ENCODE peak calls at places on chromosomes 16 and 17, in six cellular contexts. G is lung, M is lower leg skin, J is choroid plexus epithelial cell, Z is esophagus squamous epithelium, Q is kidney. V is an unnamed sample.

GRCh38 chr17:17491546-17491988 is 4.6 kb downstream of the RASD1 start:
- DNase-seq in Z (no peak), Q (no peak), J (no peak), M (no peak), G (no peak), V (no peak)

GRCh38 chr16:66360624-66361324 is 5.7 kb upstream of the CDH5 start:
- DNase-seq in Z (no peak), G (no peak), J (no peak), Q (no peak), M (no peak), V (no peak)

GRCh38 chr17:50946891-50947843 is 81.0 kb upstream of the TOB1 start:
- DNase-seq in Z (no peak), G (no peak), M (peak), Q (no peak), J (no peak), V (no peak)

GRCh38 chr17:1709403-1709891 is 730 bp downstream of the TLCD2 start:
- DNase-seq in J (no peak), Q (no peak), Z (no peak), G (no peak), M (no peak), V (no peak)

GRCh38 chr17:64084086-64084939 is 45.6 kb downstream of the ERN1 start:
- DNase-seq in Q (no peak), M (no peak), J (no peak), Z (no peak), G (no peak), V (peak)

GRCh38 chr17:64133546-64134215 is 3.7 kb upstream of the ERN1 start:
- DNase-seq in Z (no peak), J (peak), M (peak), Q (no peak), G (no peak), V (peak)

GRCh38 chr16:19363741-19364140 is 53.9 kb upstream of the TMC5 start:
- DNase-seq in Q (no peak), G (no peak), M (no peak), J (no peak), Z (no peak), V (no peak)

GRCh38 chr17:1173456-1174370 is 6.1 kb downstream of the ABR start:
- DNase-seq in M (no peak), Z (no peak), J (no peak), Q (no peak), G (no peak), V (no peak)

GRCh38 chr16:81530296-81530721 is 85.7 kb downstream of the CMIP start:
- DNase-seq in M (no peak), G (no peak), Q (peak), Z (no peak), J (no peak), V (no peak)

GRCh38 chr17:58913971-58914769 is 158.5 kb downstream of the PPM1E start:
- DNase-seq in Q (no peak), M (no peak), G (no peak), J (peak), Z (no peak), V (peak)

GRCh38 chr17:77126519-77126918 is 14.2 kb upstream of the SEC14L1 start:
- DNase-seq in G (no peak), J (no peak), M (peak), Z (no peak), Q (peak), V (no peak)

GRCh38 chr17:74987909-74988711 is 678 bp downstream of the CDR2L start:
- DNase-seq in G (peak), Z (no peak), J (peak), Q (peak), M (peak), V (peak)

GRCh38 chr17:8382052-8382879 is 727 bp downstream of the RPL26 start:
- DNase-seq in Q (no peak), Z (no peak), M (no peak), G (no peak), J (peak), V (peak)

GRCh38 chr17:29444589-29444988 is 54.4 kb downstream of the TAOK1 start:
- DNase-seq in G (no peak), Q (no peak), Z (no peak), J (peak), M (no peak), V (peak)

GRCh38 chr16:58730724-58731370 is 3.3 kb downstream of the GOT2 start:
- DNase-seq in Z (no peak), G (no peak), Q (no peak), M (no peak), J (no peak), V (no peak)

GRCh38 chr17:888998-889401 is 90.6 kb downstream of the NXN start:
- DNase-seq in Q (no peak), M (no peak), G (no peak), J (no peak), Z (no peak), V (no peak)

GRCh38 chr17:27946521-27946920 is 53.4 kb upstream of the LYRM9 start:
- DNase-seq in Q (no peak), J (no peak), Z (no peak), M (no peak), G (no peak), V (no peak)

GRCh38 chr16:48816393-48816792 is 206.4 kb upstream of the N4BP1 start:
- DNase-seq in M (no peak), Q (no peak), Z (no peak), G (no peak), J (no peak), V (no peak)

GRCh38 chr17:83186751-83187421 is 107.5 kb downstream of the METRNL start:
- DNase-seq in M (peak), Z (no peak), Q (no peak), J (no peak), G (no peak), V (no peak)

GRCh38 chr16:72291121-72291520 is 119.2 kb upstream of the PMFBP1 start:
- DNase-seq in Z (no peak), J (peak), Q (no peak), M (no peak), G (no peak), V (no peak)

GRCh38 chr17:610285-610684 is 104.4 kb downstream of the VPS53 start:
- DNase-seq in Q (no peak), G (no peak), M (no peak), Z (no peak), J (no peak), V (no peak)

GRCh38 chr17:58734040-58734439 is 21.6 kb upstream of the PPM1E start:
- DNase-seq in M (no peak), Q (no peak), G (no peak), J (no peak), Z (no peak), V (no peak)

GRCh38 chr16:85570213-85570734 is 42.8 kb upstream of the GSE1 start:
- DNase-seq in Q (no peak), J (no peak), G (no peak), M (no peak), Z (no peak), V (no peak)

GRCh38 chr17:6084226-6085161 is 14.3 kb downstream of the WSCD1 start:
- DNase-seq in G (no peak), J (no peak), M (no peak), Z (no peak), Q (no peak), V (peak)

GRCh38 chr16:53131363-53132071 is 76.7 kb downstream of the CHD9 start:
- DNase-seq in G (peak), Q (peak), Z (no peak), M (peak), J (peak), V (peak)

GRCh38 chr17:50722746-50723145 is 3.3 kb downstream of the LUC7L3 start:
- DNase-seq in J (no peak), Q (no peak), Z (no peak), G (no peak), M (no peak), V (no peak)

GRCh38 chr17:40850287-40850972 is 16.6 kb downstream of the KRT12 start:
- DNase-seq in Z (no peak), J (peak), G (no peak), M (no peak), Q (no peak), V (no peak)

GRCh38 chr16:88618182-88618955 is 20.0 kb upstream of the IL17C start:
- DNase-seq in Q (no peak), M (no peak), G (no peak), Z (no peak), J (peak), V (no peak)

GRCh38 chr17:72336026-72336803 is 215.4 kb downstream of the SOX9 start:
- DNase-seq in Q (peak), G (no peak), J (no peak), M (peak), Z (no peak), V (peak)
- TF ChIP-seq CTCF in Q (no peak), G (no peak), J (no peak), M (no peak), Z (no peak), V (no peak)

DNA sequence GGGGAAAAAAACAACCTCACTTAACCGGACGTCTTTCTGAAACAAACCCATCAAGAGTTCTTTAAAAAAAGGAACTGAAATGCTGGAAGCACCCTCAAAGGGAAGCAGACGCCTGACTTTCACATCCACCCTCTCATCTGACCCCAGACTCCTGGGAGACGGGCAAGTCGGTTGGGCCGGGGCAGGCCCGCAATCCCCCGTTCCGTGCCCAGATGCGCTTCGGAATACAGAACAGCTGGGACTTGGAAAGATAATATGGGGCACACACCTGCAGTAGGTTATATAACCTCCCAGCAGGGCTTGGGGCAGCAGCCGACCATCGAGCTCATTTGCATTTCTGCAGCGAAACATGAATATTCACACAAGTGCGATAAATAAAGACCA is 3.7 kb downstream of the ARHGAP27 start:
- DNase-seq in Q (peak), M (no peak), J (no peak), G (no peak), Z (no peak), V (no peak)
- H3K4me3 ChIP-seq in Q (no peak), M (no peak), J (no peak), G (no peak), Z (peak), V (no peak)

DNA sequence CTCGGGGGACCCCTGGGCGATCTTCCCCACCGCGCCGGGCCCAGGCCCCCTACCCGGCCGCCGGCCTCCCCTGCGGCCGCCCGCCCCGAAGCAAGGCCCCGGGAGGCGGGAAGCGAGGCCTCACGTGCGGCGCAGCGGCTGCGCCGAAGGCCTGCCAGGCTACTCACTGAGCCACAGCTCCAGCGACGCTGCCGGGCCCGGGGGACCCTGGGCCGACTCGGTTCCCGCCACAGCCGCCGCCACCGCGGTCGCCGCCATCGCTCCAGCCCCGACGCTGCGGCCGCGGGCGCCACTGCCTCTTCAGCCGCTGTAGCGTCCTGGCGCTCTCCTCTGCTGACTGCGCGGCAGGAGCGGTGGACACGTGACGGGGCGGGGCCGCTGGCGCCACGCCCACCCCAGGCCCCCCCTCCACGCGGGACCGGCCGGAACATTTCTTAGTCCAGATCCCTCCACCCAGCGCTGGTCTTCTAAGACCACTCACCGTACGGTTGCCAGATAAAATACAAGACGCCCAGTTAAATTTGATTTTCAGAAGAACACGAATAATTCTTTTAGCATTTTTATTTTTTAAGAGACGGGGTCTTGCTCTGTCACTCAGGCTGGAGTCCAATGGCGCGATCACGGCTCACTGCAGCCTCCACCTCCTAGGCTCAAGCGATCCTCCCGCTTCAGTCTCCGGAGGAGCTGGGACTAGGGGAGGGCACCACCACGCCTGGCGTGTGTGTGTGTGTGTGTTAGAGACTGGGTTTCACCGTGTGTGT is at the start of gene GGA2:
- DNase-seq in G (peak), Q (peak), M (peak), J (peak), Z (no peak), V (peak)
- TF ChIP-seq CTCF in G (no peak), Q (no peak), M (no peak), J (no peak), Z (no peak), V (no peak)

DNA sequence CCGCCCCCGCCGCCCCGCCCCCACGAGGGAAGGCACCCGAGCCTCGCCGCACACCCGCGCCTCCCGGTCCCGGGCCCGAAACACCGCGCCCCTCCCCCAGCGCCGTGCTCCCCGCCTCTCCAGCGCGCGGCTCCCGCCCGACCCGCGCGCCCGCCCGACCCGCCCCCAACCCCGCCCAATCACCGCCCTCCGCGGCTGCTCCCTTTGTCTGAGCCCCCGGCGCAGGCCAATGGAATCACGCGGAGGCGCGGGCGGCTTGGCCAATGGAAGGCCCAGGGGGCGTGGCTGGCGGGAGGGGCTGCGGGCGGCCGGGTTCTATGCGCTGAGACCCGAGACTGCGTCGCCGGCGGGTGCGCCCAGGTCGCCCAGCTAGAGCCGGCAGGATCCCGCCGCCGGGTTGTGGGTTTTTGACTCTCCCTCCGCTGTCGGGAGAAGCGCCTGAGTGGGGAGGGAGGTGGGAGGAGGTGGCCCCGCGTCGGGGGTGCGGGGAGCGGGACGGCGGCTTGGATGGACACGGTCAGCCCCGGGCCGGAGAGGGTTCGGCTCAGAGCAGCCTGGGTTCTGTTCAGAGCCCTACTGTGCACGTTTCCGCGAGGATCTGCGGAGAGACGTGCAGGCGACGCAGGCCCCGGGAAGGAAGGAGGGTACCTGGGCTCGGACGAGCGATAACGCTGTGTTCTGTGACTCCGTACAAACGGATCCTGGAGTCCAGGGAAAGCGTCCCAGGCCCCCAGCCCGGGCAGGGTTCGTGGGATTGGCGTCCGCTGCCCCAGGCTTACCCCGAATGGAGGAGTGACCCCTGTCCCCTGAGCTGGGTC is 49.0 kb upstream of the BAHCC1 start:
- DNase-seq in M (peak), G (peak), J (peak), Z (peak), Q (peak), V (peak)
- H3K4me3 ChIP-seq in M (peak), G (peak), J (peak), Z (peak), Q (peak), V (peak)